ENCODE peak calls at places on chromosomes 4 and X, in five cellular contexts. K is activated naive CD4-positive, alpha-beta T cell; E is amniotic epithelial cell; F is Calu3; I is activated T-helper 2 cell treated with anti-CD3 and anti-CD28 coated beads, Interferon-gamma antibody, Interleukin-2, Interleukin-4, amounts not matched to agents 10 μg/mL and 5 μg/mL and 100 μg/mL, durations not matched to agents 14 hours and 24 hours and 36 hours. W is an unnamed sample.

GRCh38 chrX:17559728-17560379 is 177.4 kb upstream of the SCML1 start:
- DNase-seq in E (no peak), I (no peak), F (peak), K (no peak), W (no peak)

GRCh38 chr4:173371292-173372192 is 788 bp downstream of the SAP30 start:
- DNase-seq in K (peak), I (peak), F (peak), E (peak), W (no peak)

GRCh38 chrX:143664302-143664701 is 28.4 kb upstream of the SLITRK4 start:
- DNase-seq in I (no peak), K (no peak), F (no peak), E (no peak), W (no peak)

GRCh38 chr4:139892973-139893736 is 227.5 kb downstream of the MGST2 start:
- DNase-seq in K (no peak), E (no peak), F (no peak), I (no peak), W (no peak)

GRCh38 chr4:86934772-86935498 is at the start of gene AFF1:
- DNase-seq in F (peak), K (peak), E (peak), I (peak), W (peak)

GRCh38 chr4:6474705-6475457 is 2.5 kb upstream of the PPP2R2C start:
- DNase-seq in K (no peak), E (no peak), F (no peak), I (no peak), W (no peak)

GRCh38 chr4:14379148-14379547 is 623.1 kb upstream of the CPEB2 start:
- DNase-seq in K (no peak), F (no peak), E (peak), I (no peak), W (no peak)

GRCh38 chr4:48235050-48235449 is 34.6 kb downstream of the TEC start:
- DNase-seq in K (no peak), F (no peak), E (no peak), I (no peak), W (no peak)

GRCh38 chr4:3226467-3226866 is 22.5 kb upstream of the MSANTD1 start:
- DNase-seq in K (no peak), E (no peak), F (no peak), I (no peak), W (no peak)

GRCh38 chr4:143531368-143531767 is 17.9 kb downstream of the SMARCA5 start:
- DNase-seq in E (no peak), F (no peak), K (no peak), I (no peak), W (no peak)

GRCh38 chrX:56107320-56107719 is 124.8 kb upstream of the KLF8 start:
- DNase-seq in K (no peak), F (no peak), E (no peak), I (no peak), W (no peak)

GRCh38 chrX:16807548-16807947 is 21.3 kb downstream of the TXLNG start:
- DNase-seq in I (no peak), E (no peak), K (no peak), F (peak), W (no peak)

GRCh38 chr4:149645790-149646189 is 169.9 kb downstream of the IQCM start:
- DNase-seq in I (no peak), E (peak), F (no peak), K (no peak), W (no peak)

GRCh38 chrX:10233173-10233572 is 76.4 kb downstream of the CLCN4 start:
- DNase-seq in K (no peak), E (peak), F (no peak), I (no peak), W (no peak)

GRCh38 chr4:41177016-41177415 is 37.3 kb downstream of the APBB2 start:
- DNase-seq in F (no peak), E (peak), K (no peak), I (no peak), W (no peak)

GRCh38 chr4:86250006-86250405 is 109.8 kb downstream of the MAPK10 start:
- DNase-seq in K (no peak), E (no peak), F (no peak), I (no peak), W (no peak)

W was measured in stimulated activated CD4-positive, alpha-beta T cell treated with anti-CD3 and anti-CD28 coated beads, TNF-alpha, amount 100 ng/mL, for 1 hour.